ENCODE peak calls at places on chromosomes 5 and 9, in nine cellular contexts. G is T-helper 1 cell; H is activated naive CD8-positive, alpha-beta T cell treated with anti-CD3 and anti-CD28 coated beads for 36 hours; F is activated CD8-positive, alpha-beta memory T cell treated with anti-CD3 and anti-CD28 coated beads for 24 hours; O is AG09309; X is endodermal cell; A is LoVo; D is mesenchymal stem cell; U is Kasumi-1. I is an unnamed sample.

GRCh38 chr5:173294673-173295320 is 33.4 kb downstream of the STC2 start:
- DNase-seq in F (no peak), D (no peak), U (no peak), H (no peak), G (no peak), A (no peak), O (no peak), X (no peak), I (no peak)

GRCh38 chr5:169826618-169827017 is 153.7 kb downstream of the INSYN2B start:
- DNase-seq in A (no peak), G (no peak), D (no peak), H (no peak), O (no peak), F (no peak), U (peak; percentile 24), X (peak; percentile 64), I (no peak)

GRCh38 chr9:81224166-81224858 is 465.0 kb downstream of the TLE1 start:
- DNase-seq in O (no peak), X (no peak), H (no peak), F (no peak), U (no peak), A (no peak), G (no peak), D (no peak), I (no peak)

GRCh38 chr5:79973511-79973910 is 17.6 kb downstream of the MTX3 start:
- DNase-seq in U (no peak), F (no peak), G (no peak), H (no peak), X (no peak), O (no peak), A (no peak), D (no peak), I (no peak)

GRCh38 chr5:177133845-177134652 is 476 bp downstream of the NSD1 start:
- DNase-seq in U (peak; percentile 19), D (peak; percentile 61), H (peak; percentile 63), X (peak; percentile 92), A (peak; percentile 40), F (peak; percentile 87), G (peak; percentile 40), O (no peak), I (no peak)

GRCh38 chr9:108296056-108296455 is 559.7 kb downstream of the ACTL7B start:
- DNase-seq in A (no peak), U (no peak), G (no peak), X (no peak), F (no peak), D (peak; percentile 54), H (no peak), O (peak; percentile 65), I (peak; percentile 50)

GRCh38 chr5:35194636-35195471 is 35.4 kb downstream of the PRLR start:
- DNase-seq in D (no peak), A (no peak), U (peak; percentile 1), G (no peak), H (no peak), X (no peak), F (no peak), O (no peak), I (no peak)

GRCh38 chr5:37626266-37626665 is 213.6 kb downstream of the GDNF start:
- DNase-seq in F (no peak), X (no peak), D (peak; percentile 35), H (no peak), A (no peak), O (no peak), G (no peak), U (no peak), I (no peak)

GRCh38 chr9:78903581-78903980 is 606.7 kb downstream of the PSAT1 start:
- DNase-seq in D (no peak), H (no peak), F (no peak), O (no peak), A (no peak), G (no peak), X (no peak), U (no peak), I (no peak)

GRCh38 chr9:12776775-12777055 is 1.9 kb downstream of the LURAP1L start:
- DNase-seq in O (no peak), U (no peak), H (no peak), G (no peak), F (no peak), A (no peak), D (peak; percentile 78), X (no peak), I (no peak)

GRCh38 chr9:133370680-133371079 is 5.2 kb downstream of the SURF4 start:
- DNase-seq in G (peak; percentile 27), A (no peak), F (no peak), X (no peak), D (no peak), O (no peak), H (peak; percentile 49), U (no peak), I (no peak)

GRCh38 chr9:27291292-27291691 is 5.7 kb downstream of the EQTN start:
- DNase-seq in A (no peak), X (no peak), H (no peak), O (no peak), G (no peak), F (no peak), D (no peak), U (no peak), I (no peak)

GRCh38 chr5:14187660-14188059 is 44.5 kb downstream of the TRIO start:
- DNase-seq in F (no peak), G (no peak), O (no peak), A (no peak), X (no peak), U (no peak), H (no peak), D (no peak), I (no peak)

GRCh38 chr9:126722252-126722921 is 82.5 kb upstream of the ZBTB43 start:
- DNase-seq in H (peak; percentile 90), X (peak; percentile 94), G (peak; percentile 87), A (peak; percentile 79), F (peak; percentile 97), U (peak; percentile 63), O (no peak), D (peak; percentile 68), I (no peak)

GRCh38 chr9:12538842-12539584 is 154.2 kb upstream of the TYRP1 start:
- DNase-seq in H (no peak), X (peak; percentile 52), A (no peak), O (no peak), F (no peak), U (no peak), D (no peak), G (no peak), I (no peak)

GRCh38 chr5:142746532-142746931 is 23.6 kb upstream of the ARHGAP26 start:
- DNase-seq in O (no peak), X (no peak), G (no peak), D (no peak), H (no peak), U (no peak), A (no peak), F (no peak), I (no peak)

GRCh38 chr5:169521366-169521983 is 62.1 kb upstream of the SPDL1 start:
- DNase-seq in U (no peak), O (no peak), X (no peak), G (no peak), D (no peak), F (no peak), A (no peak), H (no peak), I (no peak)

GRCh38 chr5:132837868-132838267 is 7.4 kb upstream of the SHROOM1 start:
- DNase-seq in H (no peak), O (no peak), X (peak; percentile 31), F (no peak), U (no peak), D (no peak), G (no peak), A (peak; percentile 48), I (no peak)

GRCh38 chr9:135328485-135329417 is 150.8 kb upstream of the PPP1R26 start:
- DNase-seq in D (no peak), X (no peak), O (no peak), U (peak; percentile 17), A (no peak), F (peak; percentile 26), H (no peak), G (no peak), I (no peak)

GRCh38 chr9:104906441-104907277 is 21.3 kb downstream of the ABCA1 start:
- DNase-seq in D (peak; percentile 57), X (peak; percentile 7), H (no peak), U (no peak), A (no peak), G (no peak), O (peak; percentile 68), F (no peak), I (no peak)

GRCh38 chr9:127130661-127131538 is 8.5 kb upstream of the ANGPTL2 start:
- DNase-seq in X (no peak), G (no peak), O (peak; percentile 96), U (peak; percentile 69), H (no peak), A (no peak), D (peak; percentile 97), F (no peak), I (peak; percentile 82)

GRCh38 chr5:120306331-120306730 is 157.8 kb upstream of the PRR16 start:
- DNase-seq in O (no peak), H (no peak), X (no peak), A (peak; percentile 5), U (no peak), G (no peak), F (no peak), D (no peak), I (no peak)

GRCh38 chr5:116531635-116532034 is 43.0 kb downstream of the SEMA6A start:
- DNase-seq in A (no peak), F (no peak), H (no peak), D (no peak), G (no peak), U (no peak), X (peak; percentile 68), O (no peak), I (no peak)

GRCh38 chr5:42943931-42944631 is 96.0 kb downstream of the ANXA2R start:
- DNase-seq in G (no peak), F (no peak), U (no peak), A (no peak), H (no peak), O (no peak), D (peak; percentile 18), X (peak; percentile 77), I (no peak)

GRCh38 chr5:74851684-74852353 is 14.4 kb downstream of the FAM169A start:
- DNase-seq in A (no peak), O (peak; percentile 18), F (no peak), G (no peak), X (no peak), U (no peak), H (no peak), D (no peak), I (no peak)

GRCh38 chr9:90838098-90838497 is 36.5 kb downstream of the SYK start:
- DNase-seq in D (peak; percentile 34), X (peak; percentile 27), F (peak; percentile 3), A (no peak), H (no peak), O (no peak), U (peak; percentile 17), G (no peak), I (no peak)

GRCh38 chr5:13552361-13552760 is 392.1 kb downstream of the DNAH5 start:
- DNase-seq in G (no peak), O (no peak), U (no peak), H (no peak), D (no peak), X (no peak), A (no peak), F (no peak), I (no peak)

I was measured in AG04449.